ENCODE peak calls at places on chromosomes 4 and X, in eight cellular contexts. Y is NCI-H1436; R is stimulated activated CD4-positive, alpha-beta T cell treated with anti-CD3 and anti-CD28 coated beads, Interleukin-2, amount 100 ng/mL, for 24 hours; H is AG09309; W is lung microvascular endothelial cell; Z is tibial nerve; S is HT-29; A is activated CD4-positive, alpha-beta T cell treated with anti-CD3 and anti-CD28 coated beads, Interleukin-2, amount 50 U/mL, for 48 hours. K is an unnamed sample.

GRCh38 chrX:9912341-9912740 is 54.8 kb upstream of the CLDN34 start:
- DNase-seq in Y (no peak), R (no peak), H (no peak), W (no peak), Z (no peak), S (no peak), A (no peak), K (peak)

GRCh38 chr4:10688022-10688421 is 3.5 kb upstream of the CLNK start:
- DNase-seq in Y (no peak), R (no peak), H (no peak), W (no peak), Z (no peak), S (no peak), A (no peak), K (no peak)

GRCh38 chr4:18020145-18020670 is 1.3 kb downstream of the LCORL start:
- DNase-seq in Y (no peak), R (peak), H (no peak), W (peak), Z (no peak), S (peak), A (no peak), K (no peak)

GRCh38 chr4:70703695-70704332 is 15.5 kb downstream of the UTP3 start:
- DNase-seq in Y (peak), R (no peak), H (no peak), W (peak), Z (peak), S (peak), A (no peak), K (peak)

GRCh38 chr4:88418411-88418810 is 38.5 kb upstream of the HERC5 start:
- DNase-seq in Y (no peak), R (no peak), H (no peak), W (no peak), Z (no peak), S (no peak), A (no peak), K (no peak)

GRCh38 chr4:142480244-142480643 is 365.9 kb downstream of the INPP4B start:
- DNase-seq in Y (no peak), R (no peak), H (no peak), W (peak), Z (no peak), S (no peak), A (no peak), K (peak)

GRCh38 chr4:145904413-145905177 is 34.0 kb downstream of the ZNF827 start:
- DNase-seq in Y (no peak), R (no peak), H (no peak), W (no peak), Z (no peak), S (no peak), A (no peak), K (no peak)

GRCh38 chr4:54378461-54378860 is 149.4 kb downstream of the PDGFRA start:
- DNase-seq in Y (no peak), R (no peak), H (no peak), W (no peak), Z (no peak), S (no peak), A (no peak), K (no peak)

GRCh38 chr4:183610033-183610432 is 49.0 kb downstream of the RWDD4 start:
- DNase-seq in Y (no peak), R (no peak), H (no peak), W (no peak), Z (no peak), S (peak), A (no peak), K (no peak)

GRCh38 chr4:15938182-15938581 is 358 bp downstream of the FGFBP1 start:
- DNase-seq in Y (no peak), R (no peak), H (no peak), W (peak), Z (no peak), S (peak), A (no peak), K (no peak)

GRCh38 chr4:130849985-130850632 is 1754.2 kb downstream of the C4orf33 start:
- DNase-seq in Y (no peak), R (no peak), H (no peak), W (no peak), Z (no peak), S (peak), A (no peak), K (no peak)

GRCh38 chrX:156001001-156001666 is 3.6 kb downstream of the IL9R start:
- DNase-seq in Y (no peak), R (no peak), H (no peak), W (no peak), Z (no peak), S (no peak), A (no peak), K (no peak)

GRCh38 chr4:98638661-98639060 is 19.8 kb downstream of the TSPAN5 start:
- DNase-seq in Y (no peak), R (no peak), H (no peak), W (no peak), Z (no peak), S (no peak), A (no peak), K (no peak)

GRCh38 chr4:1542516-1543320 is 136.5 kb upstream of the NKX1-1 start:
- DNase-seq in Y (no peak), R (no peak), H (no peak), W (no peak), Z (no peak), S (peak), A (no peak), K (no peak)

GRCh38 chr4:168291242-168291641 is 27.3 kb downstream of the DDX60 start:
- DNase-seq in Y (no peak), R (no peak), H (no peak), W (no peak), Z (no peak), S (no peak), A (no peak), K (no peak)

GRCh38 chr4:109441858-109442480 is 8.4 kb downstream of the SEC24B start:
- DNase-seq in Y (no peak), R (no peak), H (no peak), W (no peak), Z (no peak), S (no peak), A (no peak), K (no peak)

GRCh38 chr4:2330119-2331042 is 68.5 kb upstream of the MXD4 start:
- DNase-seq in Y (no peak), R (no peak), H (peak), W (peak), Z (no peak), S (peak), A (no peak), K (no peak)

GRCh38 chr4:180150818-180151217 is 2092.4 kb upstream of the TENM3 start:
- DNase-seq in Y (no peak), R (no peak), H (no peak), W (no peak), Z (no peak), S (peak), A (no peak), K (no peak)

GRCh38 chr4:15455290-15455689 is 14.4 kb upstream of the CC2D2A start:
- DNase-seq in Y (no peak), R (no peak), H (peak), W (no peak), Z (peak), S (no peak), A (no peak), K (no peak)

GRCh38 chr4:89158884-89159503 is 47.7 kb downstream of the TIGD2 start:
- DNase-seq in Y (no peak), R (no peak), H (no peak), W (peak), Z (peak), S (peak), A (no peak), K (peak)

GRCh38 chrX:136067097-136067496 is 80.2 kb upstream of the FHL1 start:
- DNase-seq in Y (no peak), R (no peak), H (no peak), W (no peak), Z (no peak), S (no peak), A (no peak), K (no peak)

GRCh38 chr4:173414456-173414855 is 15.5 kb upstream of the SCRG1 start:
- DNase-seq in Y (no peak), R (no peak), H (no peak), W (no peak), Z (no peak), S (no peak), A (no peak), K (no peak)

GRCh38 chr4:90145331-90145730 is 18.1 kb downstream of the CCSER1 start:
- DNase-seq in Y (no peak), R (no peak), H (no peak), W (no peak), Z (no peak), S (no peak), A (no peak), K (no peak)

GRCh38 chr4:13527983-13528822 is 16.1 kb downstream of the NKX3-2 start:
- DNase-seq in Y (no peak), R (no peak), H (no peak), W (no peak), Z (no peak), S (no peak), A (no peak), K (no peak)

GRCh38 chr4:102466298-102466697 is 34.9 kb upstream of the NFKB1 start:
- DNase-seq in Y (no peak), R (no peak), H (no peak), W (no peak), Z (no peak), S (no peak), A (no peak), K (no peak)

GRCh38 chr4:5660185-5660584 is 48.2 kb downstream of the EVC2 start:
- DNase-seq in Y (no peak), R (no peak), H (no peak), W (no peak), Z (no peak), S (no peak), A (no peak), K (no peak)

GRCh38 chrX:23952984-23953907 is 45.4 kb downstream of the CXorf58 start:
- DNase-seq in Y (no peak), R (peak), H (no peak), W (no peak), Z (peak), S (no peak), A (peak), K (no peak)

GRCh38 chr4:73259552-73260140 is 1.0 kb upstream of the ANKRD17 start:
- DNase-seq in Y (no peak), R (no peak), H (no peak), W (no peak), Z (no peak), S (peak), A (peak), K (no peak)

GRCh38 chr4:48906283-48907173 is at the start of gene OCIAD2:
- DNase-seq in Y (peak), R (peak), H (no peak), W (peak), Z (no peak), S (peak), A (peak), K (peak)

GRCh38 chr4:101355246-101355645 is 7.9 kb upstream of the PPP3CA start:
- DNase-seq in Y (no peak), R (no peak), H (no peak), W (no peak), Z (no peak), S (no peak), A (no peak), K (no peak)

GRCh38 chr4:173490256-173490655 is 39.8 kb downstream of the HAND2 start:
- DNase-seq in Y (no peak), R (no peak), H (no peak), W (peak), Z (no peak), S (no peak), A (no peak), K (no peak)

GRCh38 chrX:84216406-84216805 is 28.4 kb upstream of the RPS6KA6 start:
- DNase-seq in Y (peak), R (no peak), H (no peak), W (no peak), Z (no peak), S (no peak), A (no peak), K (peak)

GRCh38 chr4:10089346-10089745 is 27.3 kb downstream of the WDR1 start:
- DNase-seq in Y (no peak), R (no peak), H (no peak), W (peak), Z (no peak), S (peak), A (no peak), K (no peak)

GRCh38 chr4:163548481-163549243 is 54.2 kb downstream of the TMA16 start:
- DNase-seq in Y (no peak), R (no peak), H (no peak), W (peak), Z (peak), S (peak), A (no peak), K (no peak)

GRCh38 chrX:148555101-148555500 is 54.7 kb downstream of the AFF2 start:
- DNase-seq in Y (no peak), R (no peak), H (no peak), W (no peak), Z (no peak), S (no peak), A (no peak), K (no peak)

GRCh38 chrX:78747471-78747870 is at the start of gene LPAR4:
- DNase-seq in Y (no peak), R (no peak), H (no peak), W (no peak), Z (no peak), S (no peak), A (no peak), K (no peak)

GRCh38 chr4:108861339-108861738 is 98.5 kb upstream of the ETNPPL start:
- DNase-seq in Y (no peak), R (no peak), H (no peak), W (peak), Z (no peak), S (peak), A (no peak), K (no peak)